ENCODE peak calls at places on chromosomes 7 and 10, in four cellular contexts. One of them, this sample, is unnamed.

GRCh38 chr10:43322769-43323168 is 48.7 kb upstream of the FXYD4 start:
- DNase-seq in mucosa of descending colon: peak
- DNase-seq in astrocyte of the cerebellum: peak
- DNase-seq in A549: peak
- DNase-seq in this sample: peak

GRCh38 chr7:40175725-40176510 is 41.1 kb downstream of the SUGCT start:
- DNase-seq in mucosa of descending colon: no peak
- DNase-seq in astrocyte of the cerebellum: peak
- DNase-seq in A549: no peak
- DNase-seq in this sample: no peak

GRCh38 chr7:123819001-123819400 is 26.0 kb upstream of the HYAL4 start:
- DNase-seq in mucosa of descending colon: no peak
- DNase-seq in A549: no peak
- DNase-seq in astrocyte of the cerebellum: no peak
- DNase-seq in this sample: no peak

GRCh38 chr7:157158400-157158799 is 19.7 kb downstream of the UBE3C start:
- DNase-seq in mucosa of descending colon: no peak
- DNase-seq in astrocyte of the cerebellum: no peak
- DNase-seq in A549: no peak
- DNase-seq in this sample: no peak

GRCh38 chr10:23280420-23281043 is 64.1 kb downstream of the C10orf67 start:
- DNase-seq in A549: no peak
- DNase-seq in astrocyte of the cerebellum: no peak
- DNase-seq in mucosa of descending colon: no peak
- DNase-seq in this sample: no peak

GRCh38 chr10:105707603-105708002 is 1066.5 kb downstream of the SORCS3 start:
- DNase-seq in mucosa of descending colon: no peak
- DNase-seq in A549: no peak
- DNase-seq in astrocyte of the cerebellum: no peak
- DNase-seq in this sample: no peak

GRCh38 chr7:123824754-123825067 is 20.3 kb upstream of the HYAL4 start:
- DNase-seq in astrocyte of the cerebellum: no peak
- DNase-seq in A549: peak
- DNase-seq in mucosa of descending colon: no peak
- DNase-seq in this sample: no peak

GRCh38 chr10:48431871-48432270 is 125.4 kb downstream of the MAPK8 start:
- DNase-seq in A549: no peak
- DNase-seq in astrocyte of the cerebellum: no peak
- DNase-seq in mucosa of descending colon: no peak
- DNase-seq in this sample: no peak

GRCh38 chr10:14093735-14094484 is 236.8 kb downstream of the FRMD4A start:
- DNase-seq in astrocyte of the cerebellum: peak
- DNase-seq in A549: peak
- DNase-seq in mucosa of descending colon: no peak
- DNase-seq in this sample: peak

GRCh38 chr10:14554091-14554842 is 220.4 kb downstream of the FAM107B start:
- DNase-seq in A549: no peak
- DNase-seq in mucosa of descending colon: no peak
- DNase-seq in astrocyte of the cerebellum: no peak
- DNase-seq in this sample: no peak

GRCh38 chr7:43439631-43440401 is 143.1 kb upstream of the STK17A start:
- DNase-seq in A549: peak
- DNase-seq in mucosa of descending colon: peak
- DNase-seq in astrocyte of the cerebellum: peak
- DNase-seq in this sample: no peak

GRCh38 chr7:113099284-113099919 is 12.8 kb upstream of the GPR85 start:
- DNase-seq in astrocyte of the cerebellum: no peak
- DNase-seq in A549: no peak
- DNase-seq in mucosa of descending colon: no peak
- DNase-seq in this sample: no peak

GRCh38 chr7:42611529-42611928 is 300.3 kb downstream of the C7orf25 start:
- DNase-seq in A549: no peak
- DNase-seq in astrocyte of the cerebellum: no peak
- DNase-seq in mucosa of descending colon: no peak
- DNase-seq in this sample: no peak

GRCh38 chr10:44384601-44385422 is at the start of gene CXCL12:
- DNase-seq in mucosa of descending colon: no peak
- DNase-seq in astrocyte of the cerebellum: no peak
- DNase-seq in A549: no peak
- DNase-seq in this sample: no peak

GRCh38 chr7:22252886-22253536 is 103.9 kb downstream of the RAPGEF5 start:
- DNase-seq in astrocyte of the cerebellum: no peak
- DNase-seq in mucosa of descending colon: no peak
- DNase-seq in A549: no peak
- DNase-seq in this sample: no peak

GRCh38 chr7:22255342-22255741 is 101.6 kb downstream of the RAPGEF5 start:
- DNase-seq in astrocyte of the cerebellum: no peak
- DNase-seq in A549: no peak
- DNase-seq in mucosa of descending colon: no peak
- DNase-seq in this sample: no peak

GRCh38 chr7:22251906-22252495 is 105.0 kb downstream of the RAPGEF5 start:
- DNase-seq in astrocyte of the cerebellum: no peak
- DNase-seq in A549: no peak
- DNase-seq in mucosa of descending colon: no peak
- DNase-seq in this sample: no peak

GRCh38 chr7:22255834-22256233 is 101.1 kb downstream of the RAPGEF5 start:
- DNase-seq in mucosa of descending colon: no peak
- DNase-seq in A549: no peak
- DNase-seq in astrocyte of the cerebellum: no peak
- DNase-seq in this sample: no peak

DNA sequence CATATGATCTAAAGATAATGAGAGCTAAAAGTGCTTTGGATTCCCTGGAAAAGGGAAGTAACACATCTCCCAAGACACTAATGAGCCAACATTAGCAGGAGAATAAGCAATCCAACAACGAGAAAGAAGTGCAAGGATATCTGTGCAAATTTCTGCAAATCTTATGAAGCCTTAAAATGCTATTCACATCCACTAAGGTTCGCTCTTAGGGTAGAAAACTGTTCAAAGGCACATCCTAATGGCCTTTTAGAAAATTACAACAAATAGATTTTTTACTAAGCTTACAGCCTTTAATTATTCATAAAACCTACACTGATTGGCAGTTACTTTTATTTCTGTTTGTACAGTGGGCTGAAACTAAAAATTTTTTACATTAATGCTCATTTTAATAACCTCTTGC is 100.3 kb downstream of the RAPGEF5 start:
- DNase-seq in A549: no peak
- DNase-seq in astrocyte of the cerebellum: no peak
- DNase-seq in mucosa of descending colon: no peak
- DNase-seq in this sample: no peak
- TF ChIP-seq CTCF in A549: no peak
- TF ChIP-seq CTCF in astrocyte of the cerebellum: no peak
- TF ChIP-seq CTCF in mucosa of descending colon: no peak
- TF ChIP-seq CTCF in this sample: no peak

GRCh38 chr7:114422478-114423217 is 8.0 kb downstream of the FOXP2 start:
- DNase-seq in astrocyte of the cerebellum: no peak
- DNase-seq in A549: no peak
- DNase-seq in mucosa of descending colon: no peak
- DNase-seq in this sample: no peak
- TF ChIP-seq CTCF in astrocyte of the cerebellum: peak
- TF ChIP-seq CTCF in A549: no peak
- TF ChIP-seq CTCF in mucosa of descending colon: no peak
- TF ChIP-seq CTCF in this sample: no peak

GRCh38 chr7:49245062-49245461 is 320.7 kb downstream of the CDC14C start:
- DNase-seq in astrocyte of the cerebellum: no peak
- DNase-seq in mucosa of descending colon: no peak
- DNase-seq in A549: no peak
- DNase-seq in this sample: no peak

GRCh38 chr7:49244543-49244942 is 320.2 kb downstream of the CDC14C start:
- DNase-seq in mucosa of descending colon: no peak
- DNase-seq in astrocyte of the cerebellum: no peak
- DNase-seq in A549: no peak
- DNase-seq in this sample: no peak

GRCh38 chr7:49247759-49248158 is 323.4 kb downstream of the CDC14C start:
- DNase-seq in mucosa of descending colon: no peak
- DNase-seq in A549: no peak
- DNase-seq in astrocyte of the cerebellum: no peak
- DNase-seq in this sample: no peak

DNA sequence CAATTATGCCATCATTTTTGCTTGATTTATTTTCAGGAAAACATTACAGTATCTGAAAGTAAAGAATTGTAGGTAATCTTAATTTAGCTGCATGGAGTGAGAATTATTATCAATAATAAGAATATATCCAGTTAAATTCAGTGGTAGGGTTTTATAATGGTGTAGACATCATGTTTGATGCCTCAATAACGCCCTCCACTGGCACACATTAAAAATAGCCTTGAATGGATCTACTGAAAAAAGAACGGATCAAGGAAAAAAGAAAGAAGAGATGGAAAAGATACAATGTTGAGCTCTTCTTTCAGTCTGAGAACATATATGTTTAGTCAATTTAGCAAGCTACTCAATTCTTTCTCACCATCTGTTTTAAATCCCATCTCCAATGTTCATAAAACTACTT is 319.2 kb downstream of the CDC14C start:
- DNase-seq in mucosa of descending colon: no peak
- DNase-seq in A549: no peak
- DNase-seq in astrocyte of the cerebellum: no peak
- DNase-seq in this sample: no peak
- TF ChIP-seq CTCF in mucosa of descending colon: no peak
- TF ChIP-seq CTCF in A549: no peak
- TF ChIP-seq CTCF in astrocyte of the cerebellum: no peak
- TF ChIP-seq CTCF in this sample: no peak

DNA sequence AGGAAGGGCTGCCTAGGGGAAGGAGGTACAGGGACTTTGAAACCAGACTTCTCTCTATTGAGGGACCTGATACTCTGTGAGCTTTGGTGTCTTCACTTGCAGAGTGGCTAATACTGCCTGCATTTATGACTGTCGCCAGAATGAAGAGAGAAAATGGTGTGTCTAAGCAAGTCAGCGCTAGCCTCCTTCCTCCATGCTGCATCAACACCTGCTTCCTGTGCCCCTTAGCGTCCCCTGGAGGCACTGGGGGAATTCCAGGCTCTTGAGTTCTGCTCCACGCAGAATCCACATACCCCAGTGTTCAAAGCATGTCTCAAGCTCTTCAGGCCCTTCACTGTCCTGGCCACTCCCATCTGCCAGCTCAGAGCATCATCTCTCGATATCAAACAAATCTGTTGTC is 140.5 kb downstream of the PKD1L1 start:
- DNase-seq in astrocyte of the cerebellum: no peak
- DNase-seq in A549: no peak
- DNase-seq in mucosa of descending colon: no peak
- DNase-seq in this sample: no peak
- TF ChIP-seq CTCF in astrocyte of the cerebellum: peak
- TF ChIP-seq CTCF in A549: no peak
- TF ChIP-seq CTCF in mucosa of descending colon: no peak
- TF ChIP-seq CTCF in this sample: no peak

GRCh38 chr10:118102116-118102515 is 55.4 kb upstream of the RAB11FIP2 start:
- DNase-seq in mucosa of descending colon: no peak
- DNase-seq in astrocyte of the cerebellum: no peak
- DNase-seq in A549: no peak
- DNase-seq in this sample: no peak
- TF ChIP-seq CTCF in mucosa of descending colon: no peak
- TF ChIP-seq CTCF in astrocyte of the cerebellum: no peak
- TF ChIP-seq CTCF in A549: no peak
- TF ChIP-seq CTCF in this sample: no peak

This sample was measured in AG09319.